ENCODE peak calls at places on chromosome 5, in four cellular contexts. One of them, this sample, is unnamed.

GRCh38 chr5:126938461-126938860 is 91.9 kb downstream of the MARCHF3 start:
- DNase-seq in thyroid gland: no peak
- DNase-seq in GM12892: no peak
- DNase-seq in gastrocnemius medialis: no peak
- DNase-seq in this sample: no peak

GRCh38 chr5:66828551-66829421 is 232.6 kb downstream of the MAST4 start:
- DNase-seq in thyroid gland: peak
- DNase-seq in gastrocnemius medialis: peak
- DNase-seq in GM12892: no peak
- DNase-seq in this sample: peak

GRCh38 chr5:14295610-14296009 is 152.5 kb downstream of the TRIO start:
- DNase-seq in gastrocnemius medialis: no peak
- DNase-seq in GM12892: no peak
- DNase-seq in thyroid gland: no peak
- DNase-seq in this sample: no peak

GRCh38 chr5:36403601-36404311 is 102.1 kb upstream of the RANBP3L start:
- DNase-seq in gastrocnemius medialis: peak
- DNase-seq in thyroid gland: no peak
- DNase-seq in GM12892: no peak
- DNase-seq in this sample: no peak

GRCh38 chr5:129746884-129747283 is 1.0 kb upstream of the MINAR2 start:
- DNase-seq in GM12892: no peak
- DNase-seq in thyroid gland: no peak
- DNase-seq in gastrocnemius medialis: no peak
- DNase-seq in this sample: no peak

GRCh38 chr5:172107606-172108005 is 80.4 kb downstream of the STK10 start:
- DNase-seq in gastrocnemius medialis: no peak
- DNase-seq in GM12892: no peak
- DNase-seq in thyroid gland: no peak
- DNase-seq in this sample: no peak

GRCh38 chr5:167050568-167051214 is 1240.8 kb upstream of the WWC1 start:
- DNase-seq in gastrocnemius medialis: no peak
- DNase-seq in GM12892: no peak
- DNase-seq in thyroid gland: no peak
- DNase-seq in this sample: no peak

GRCh38 chr5:37770791-37771190 is 69.0 kb downstream of the GDNF start:
- DNase-seq in GM12892: no peak
- DNase-seq in gastrocnemius medialis: no peak
- DNase-seq in thyroid gland: no peak
- DNase-seq in this sample: no peak

GRCh38 chr5:31639488-31640011 is 619 bp downstream of the PDZD2 start:
- DNase-seq in gastrocnemius medialis: no peak
- DNase-seq in GM12892: no peak
- DNase-seq in thyroid gland: no peak
- DNase-seq in this sample: no peak

GRCh38 chr5:1983401-1983800 is 100.7 kb upstream of the IRX4 start:
- DNase-seq in gastrocnemius medialis: no peak
- DNase-seq in GM12892: no peak
- DNase-seq in thyroid gland: no peak
- DNase-seq in this sample: no peak

GRCh38 chr5:73121109-73121443 is 701 bp downstream of the TMEM171 start:
- DNase-seq in thyroid gland: no peak
- DNase-seq in GM12892: no peak
- DNase-seq in gastrocnemius medialis: no peak
- DNase-seq in this sample: no peak

GRCh38 chr5:168691891-168692290 is 112.7 kb upstream of the PANK3 start:
- DNase-seq in GM12892: no peak
- DNase-seq in gastrocnemius medialis: no peak
- DNase-seq in thyroid gland: no peak
- DNase-seq in this sample: no peak

GRCh38 chr5:172841258-172841657 is 7.2 kb downstream of the ERGIC1 start:
- DNase-seq in thyroid gland: no peak
- DNase-seq in gastrocnemius medialis: no peak
- DNase-seq in GM12892: no peak
- DNase-seq in this sample: no peak

GRCh38 chr5:108655750-108656450 is 91.8 kb upstream of the FER start:
- DNase-seq in GM12892: no peak
- DNase-seq in thyroid gland: no peak
- DNase-seq in gastrocnemius medialis: no peak
- DNase-seq in this sample: no peak

GRCh38 chr5:34866989-34867471 is 28.1 kb downstream of the TTC23L start:
- DNase-seq in gastrocnemius medialis: no peak
- DNase-seq in GM12892: no peak
- DNase-seq in thyroid gland: no peak
- DNase-seq in this sample: peak

GRCh38 chr5:176541338-176542134 is 4.3 kb upstream of the RNF44 start:
- DNase-seq in gastrocnemius medialis: no peak
- DNase-seq in thyroid gland: peak
- DNase-seq in GM12892: no peak
- DNase-seq in this sample: peak
- TF ChIP-seq POLR2A in gastrocnemius medialis: no peak
- TF ChIP-seq POLR2A in thyroid gland: no peak
- TF ChIP-seq POLR2A in GM12892: no peak
- TF ChIP-seq POLR2A in this sample: no peak

GRCh38 chr5:116598871-116599270 is 24.2 kb upstream of the SEMA6A start:
- DNase-seq in GM12892: no peak
- DNase-seq in gastrocnemius medialis: no peak
- DNase-seq in thyroid gland: no peak
- DNase-seq in this sample: no peak
- TF ChIP-seq POLR2A in GM12892: no peak
- TF ChIP-seq POLR2A in gastrocnemius medialis: no peak
- TF ChIP-seq POLR2A in thyroid gland: no peak
- TF ChIP-seq POLR2A in this sample: no peak

DNA sequence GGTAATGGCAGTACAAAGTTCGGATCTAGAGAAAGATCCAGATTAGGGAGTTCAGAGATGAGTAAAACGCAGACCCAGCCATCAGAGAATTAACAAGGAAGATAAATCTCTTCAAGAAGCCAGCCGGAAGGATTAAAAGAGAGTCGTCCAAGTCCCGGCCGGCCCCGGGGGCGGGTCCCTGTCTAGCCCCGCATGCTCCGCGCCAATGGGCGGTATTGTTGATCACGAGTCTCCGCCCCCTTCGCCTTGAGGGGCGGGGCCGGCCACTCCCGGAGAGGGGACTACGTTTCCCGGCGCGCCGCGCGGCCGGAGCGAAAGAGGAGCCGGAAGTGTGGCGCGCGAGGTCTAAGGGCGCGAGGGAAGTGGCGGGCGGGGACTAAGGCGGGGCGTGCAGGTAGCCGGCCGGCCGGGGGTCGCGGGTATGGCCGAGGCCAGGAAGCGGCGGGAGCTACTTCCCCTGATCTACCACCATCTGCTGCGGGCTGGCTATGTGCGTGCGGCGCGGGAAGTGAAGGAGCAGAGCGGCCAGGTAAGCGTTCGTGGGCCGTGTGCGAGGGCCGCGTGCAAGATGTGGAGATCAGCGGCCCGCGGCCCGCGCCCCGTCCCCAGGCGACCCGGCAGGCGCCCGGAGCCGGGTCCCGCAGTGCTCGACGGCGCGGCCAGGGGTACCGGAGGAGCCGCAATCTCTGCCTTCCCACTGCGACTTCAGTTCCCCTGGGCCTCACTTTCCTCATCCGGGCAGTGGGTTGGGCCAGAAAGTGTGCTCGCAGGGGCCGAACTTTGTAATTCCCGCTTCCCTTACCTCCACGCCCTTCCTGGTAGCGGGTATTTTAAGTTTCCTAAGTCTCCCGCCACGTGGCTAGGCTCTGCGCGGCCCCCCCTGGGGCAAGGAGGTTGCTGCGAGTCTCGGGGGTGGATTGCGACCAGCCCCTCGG is at the start of gene TCOF1:
- DNase-seq in GM12892: peak
- DNase-seq in gastrocnemius medialis: peak
- DNase-seq in thyroid gland: peak
- DNase-seq in this sample: peak
- TF ChIP-seq POLR2A in GM12892: peak
- TF ChIP-seq POLR2A in gastrocnemius medialis: peak
- TF ChIP-seq POLR2A in thyroid gland: peak
- TF ChIP-seq POLR2A in this sample: peak

GRCh38 chr5:140402258-140403074 is 833 bp downstream of the ANKHD1 start:
- DNase-seq in GM12892: peak
- DNase-seq in gastrocnemius medialis: peak
- DNase-seq in thyroid gland: peak
- DNase-seq in this sample: peak

GRCh38 chr5:140403613-140404012 is 2.0 kb downstream of the ANKHD1 start:
- DNase-seq in thyroid gland: no peak
- DNase-seq in gastrocnemius medialis: no peak
- DNase-seq in GM12892: no peak
- DNase-seq in this sample: no peak

GRCh38 chr5:140398379-140398811 is 3.2 kb upstream of the ANKHD1 start:
- DNase-seq in GM12892: no peak
- DNase-seq in gastrocnemius medialis: no peak
- DNase-seq in thyroid gland: no peak
- DNase-seq in this sample: no peak

GRCh38 chr5:140401362-140402257 is at the start of gene ANKHD1:
- DNase-seq in GM12892: peak
- DNase-seq in thyroid gland: peak
- DNase-seq in gastrocnemius medialis: peak
- DNase-seq in this sample: peak

GRCh38 chr5:140400730-140401361 is 787 bp upstream of the ANKHD1 start:
- DNase-seq in gastrocnemius medialis: peak
- DNase-seq in thyroid gland: peak
- DNase-seq in GM12892: peak
- DNase-seq in this sample: peak
- TF ChIP-seq POLR2A in gastrocnemius medialis: peak
- TF ChIP-seq POLR2A in thyroid gland: peak
- TF ChIP-seq POLR2A in GM12892: peak
- TF ChIP-seq POLR2A in this sample: peak

GRCh38 chr5:55070969-55071368 is 31.5 kb upstream of the GZMA start:
- DNase-seq in gastrocnemius medialis: no peak
- DNase-seq in GM12892: no peak
- DNase-seq in thyroid gland: no peak
- DNase-seq in this sample: no peak
- TF ChIP-seq POLR2A in gastrocnemius medialis: no peak
- TF ChIP-seq POLR2A in GM12892: no peak
- TF ChIP-seq POLR2A in thyroid gland: no peak
- TF ChIP-seq POLR2A in this sample: no peak

GRCh38 chr5:16489322-16489791 is 23.8 kb upstream of the ZNF622 start:
- DNase-seq in GM12892: no peak
- DNase-seq in gastrocnemius medialis: peak
- DNase-seq in thyroid gland: no peak
- DNase-seq in this sample: peak

GRCh38 chr5:16490911-16491310 is 25.3 kb upstream of the ZNF622 start:
- DNase-seq in thyroid gland: no peak
- DNase-seq in GM12892: no peak
- DNase-seq in gastrocnemius medialis: no peak
- DNase-seq in this sample: no peak

GRCh38 chr5:16493261-16493660 is 27.7 kb upstream of the ZNF622 start:
- DNase-seq in thyroid gland: no peak
- DNase-seq in GM12892: no peak
- DNase-seq in gastrocnemius medialis: no peak
- DNase-seq in this sample: no peak

GRCh38 chr5:16497546-16497945 is 31.9 kb upstream of the ZNF622 start:
- DNase-seq in gastrocnemius medialis: peak
- DNase-seq in thyroid gland: no peak
- DNase-seq in GM12892: no peak
- DNase-seq in this sample: no peak

DNA sequence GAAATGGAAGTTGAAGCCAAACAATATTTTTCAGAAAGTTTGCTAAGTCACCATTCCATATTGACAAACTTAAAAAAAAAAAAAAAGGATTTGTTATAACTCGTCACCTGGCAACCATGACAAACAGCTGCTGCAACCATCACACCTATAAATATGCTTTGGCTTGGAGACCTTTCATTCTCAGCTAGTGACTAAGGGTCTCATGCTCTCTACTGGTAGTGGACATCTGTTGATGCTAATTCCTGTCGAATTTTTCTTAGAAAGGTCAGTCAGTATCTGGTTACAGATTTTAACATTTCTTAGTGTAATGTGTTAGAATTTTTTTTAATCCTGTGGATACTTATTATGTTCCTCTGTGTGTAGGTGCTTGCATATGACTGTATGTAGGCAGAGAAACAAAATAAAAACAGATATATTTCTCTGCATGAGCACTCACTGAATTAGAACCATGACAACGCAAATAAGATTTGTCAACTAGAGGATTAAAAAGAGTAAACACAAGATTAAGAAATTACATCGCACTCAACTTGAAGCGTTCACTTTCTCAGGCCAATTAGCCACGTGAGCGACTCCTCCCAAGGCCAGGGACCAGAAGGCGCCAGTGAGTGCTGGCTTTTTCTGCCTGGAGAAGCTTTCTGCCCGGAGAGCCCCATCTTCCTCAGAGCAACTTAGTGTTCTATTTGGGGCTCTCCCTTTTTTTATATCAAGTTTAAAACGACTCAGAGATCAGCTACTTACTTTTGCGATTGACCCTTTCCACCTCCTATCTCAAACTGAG is 27.0 kb upstream of the ZNF622 start:
- DNase-seq in thyroid gland: peak
- DNase-seq in gastrocnemius medialis: peak
- DNase-seq in GM12892: no peak
- DNase-seq in this sample: no peak
- TF ChIP-seq POLR2A in thyroid gland: no peak
- TF ChIP-seq POLR2A in gastrocnemius medialis: peak
- TF ChIP-seq POLR2A in GM12892: no peak
- TF ChIP-seq POLR2A in this sample: no peak

GRCh38 chr5:143435207-143435657 is 31.7 kb upstream of the NR3C1 start:
- DNase-seq in thyroid gland: peak
- DNase-seq in GM12892: peak
- DNase-seq in gastrocnemius medialis: peak
- DNase-seq in this sample: no peak
- TF ChIP-seq POLR2A in thyroid gland: no peak
- TF ChIP-seq POLR2A in GM12892: no peak
- TF ChIP-seq POLR2A in gastrocnemius medialis: no peak
- TF ChIP-seq POLR2A in this sample: no peak

GRCh38 chr5:132871459-132871858 is 2.0 kb upstream of the LEAP2 start:
- DNase-seq in gastrocnemius medialis: no peak
- DNase-seq in thyroid gland: no peak
- DNase-seq in GM12892: no peak
- DNase-seq in this sample: no peak

GRCh38 chr5:132870801-132871200 is 2.7 kb upstream of the LEAP2 start:
- DNase-seq in GM12892: no peak
- DNase-seq in gastrocnemius medialis: no peak
- DNase-seq in thyroid gland: no peak
- DNase-seq in this sample: no peak

GRCh38 chr5:132872788-132873118 is 715 bp upstream of the LEAP2 start:
- DNase-seq in GM12892: no peak
- DNase-seq in gastrocnemius medialis: no peak
- DNase-seq in thyroid gland: no peak
- DNase-seq in this sample: no peak

GRCh38 chr5:132873119-132873929 is at the start of gene LEAP2:
- DNase-seq in gastrocnemius medialis: no peak
- DNase-seq in thyroid gland: no peak
- DNase-seq in GM12892: no peak
- DNase-seq in this sample: peak

DNA sequence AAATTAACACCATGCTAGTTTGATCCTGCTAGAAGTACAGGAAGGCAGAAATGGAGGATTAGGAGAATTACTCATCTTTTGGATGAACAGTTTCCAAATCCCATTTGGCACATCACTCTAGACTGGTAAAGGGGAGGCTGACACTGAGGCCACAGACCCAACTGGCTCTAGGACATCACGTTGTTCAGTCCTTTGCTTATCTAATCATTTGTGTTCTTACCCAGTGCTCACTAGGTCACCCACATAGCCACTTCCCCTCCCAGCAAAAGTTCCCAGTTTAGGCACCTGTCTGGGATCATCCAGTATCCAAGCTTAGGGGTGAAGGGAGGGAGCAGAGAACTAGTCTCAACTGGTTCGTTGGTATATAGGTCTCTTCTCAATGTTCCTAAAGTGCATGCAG is 1.6 kb upstream of the LEAP2 start:
- DNase-seq in GM12892: no peak
- DNase-seq in gastrocnemius medialis: no peak
- DNase-seq in thyroid gland: no peak
- DNase-seq in this sample: no peak
- TF ChIP-seq POLR2A in GM12892: peak
- TF ChIP-seq POLR2A in gastrocnemius medialis: no peak
- TF ChIP-seq POLR2A in thyroid gland: no peak
- TF ChIP-seq POLR2A in this sample: no peak

This sample was measured in erythroblast.